ENCODE peak calls at places on chromosome 1, in six cellular contexts. X is adrenal gland, P is astrocyte, R is fibroblast of lung, Q is mucosa of descending colon, E is GM12878. V is an unnamed sample. For H3K4me1, the result is how much of the 10 kb centered on the place peaks cover.

GRCh38 chr1:156146006-156146748 is 7.2 kb upstream of the SEMA4A start:
- DNase-seq in E (peak), R (peak), Q (no peak), P (peak), X (peak), V (peak)

GRCh38 chr1:114314098-114314497 is 160.4 kb upstream of the SYT6 start:
- DNase-seq in E (no peak), Q (no peak), X (no peak), R (no peak), P (peak), V (no peak)

GRCh38 chr1:1402081-1402900 is 3.2 kb upstream of the CCNL2 start:
- DNase-seq in P (peak), E (no peak), R (peak), Q (no peak), X (peak), V (peak)

GRCh38 chr1:194358208-194358581 is 1171.8 kb upstream of the B3GALT2 start:
- DNase-seq in P (no peak), R (no peak), E (no peak), X (no peak), Q (peak), V (no peak)

GRCh38 chr1:232923739-232924386 is 26.5 kb upstream of the NTPCR start:
- DNase-seq in P (peak), E (peak), R (no peak), X (no peak), Q (no peak), V (peak)

GRCh38 chr1:30680429-30680828 is 43.0 kb downstream of the MATN1 start:
- DNase-seq in P (no peak), R (no peak), X (no peak), Q (no peak), E (no peak), V (no peak)

GRCh38 chr1:54710841-54711240 is 4.8 kb upstream of the TTC4 start:
- DNase-seq in P (no peak), R (no peak), E (no peak), X (no peak), Q (no peak), V (no peak)

GRCh38 chr1:10932088-10932487 is 80.4 kb upstream of the TARDBP start:
- DNase-seq in E (peak), R (no peak), P (no peak), X (no peak), Q (no peak), V (peak)

GRCh38 chr1:153498746-153499145 is 37.0 kb downstream of the S100A6 start:
- DNase-seq in Q (no peak), R (peak), X (no peak), P (no peak), E (no peak), V (no peak)

GRCh38 chr1:201750120-201750519 is 78.8 kb upstream of the IPO9 start:
- DNase-seq in E (no peak), P (peak), X (no peak), R (no peak), Q (no peak), V (no peak)

GRCh38 chr1:207644852-207645631 is at the start of gene CR1L:
- DNase-seq in E (no peak), X (peak), P (peak), R (peak), Q (peak), V (peak)

GRCh38 chr1:29290414-29290980 is 54.2 kb downstream of the PTPRU start:
- DNase-seq in X (no peak), P (peak), E (no peak), Q (no peak), R (no peak), V (no peak)

GRCh38 chr1:31583995-31584868 is 7.9 kb downstream of the TINAGL1 start:
- DNase-seq in E (no peak), P (no peak), R (peak), Q (no peak), X (peak), V (no peak)

GRCh38 chr1:109770331-109771095 is 6.8 kb upstream of the EPS8L3 start:
- DNase-seq in Q (peak), R (no peak), X (no peak), E (no peak), P (no peak), V (no peak)

GRCh38 chr1:72284084-72284397 is 1.7 kb upstream of the NEGR1 start:
- DNase-seq in R (no peak), X (no peak), Q (no peak), E (no peak), P (no peak), V (no peak)

GRCh38 chr1:57007948-57008347 is 42.1 kb upstream of the C8B start:
- DNase-seq in X (no peak), R (no peak), Q (no peak), P (no peak), E (no peak), V (no peak)

GRCh38 chr1:212934050-212934449 is 16.3 kb upstream of the VASH2 start:
- DNase-seq in Q (no peak), X (no peak), P (no peak), R (no peak), E (no peak), V (no peak)

GRCh38 chr1:239221656-239222055 is 164.7 kb upstream of the CHRM3 start:
- DNase-seq in R (no peak), P (no peak), X (no peak), Q (no peak), E (no peak), V (no peak)

GRCh38 chr1:158060001-158060400 is 66.6 kb downstream of the KIRREL1 start:
- DNase-seq in X (no peak), P (no peak), E (no peak), R (no peak), Q (no peak), V (no peak)

GRCh38 chr1:66564250-66564649 is 30.3 kb downstream of the SGIP1 start:
- DNase-seq in R (peak), Q (no peak), X (no peak), P (peak), E (no peak), V (no peak)

GRCh38 chr1:203442821-203443220 is 32.8 kb upstream of the PRELP start:
- DNase-seq in Q (no peak), E (no peak), P (no peak), X (no peak), R (no peak), V (no peak)

GRCh38 chr1:245156041-245156735 is 1.4 kb downstream of the KIF26B start:
- DNase-seq in X (peak), E (no peak), Q (peak), P (peak), R (peak), V (peak)

GRCh38 chr1:209617755-209618154 is 34.2 kb downstream of the CAMK1G start:
- DNase-seq in E (no peak), P (no peak), Q (no peak), X (no peak), R (no peak), V (no peak)

GRCh38 chr1:160639652-160640051 is 7.2 kb downstream of the SLAMF1 start:
- DNase-seq in R (no peak), E (no peak), X (no peak), P (no peak), Q (peak), V (no peak)

GRCh38 chr1:111656093-111657017 is 36.8 kb downstream of the RAP1A start:
- DNase-seq in X (peak), E (no peak), Q (no peak), P (peak), R (peak), V (peak)

GRCh38 chr1:90340604-90341003 is 345.7 kb downstream of the ZNF326 start:
- DNase-seq in X (no peak), Q (no peak), P (no peak), E (no peak), R (no peak), V (no peak)

GRCh38 chr1:92975551-92976232 is 14.4 kb upstream of the DIPK1A start:
- DNase-seq in X (peak), E (peak), P (no peak), Q (no peak), R (no peak), V (no peak)

GRCh38 chr1:98045211-98046030 is 124.6 kb upstream of the DPYD start:
- DNase-seq in P (peak), X (no peak), E (no peak), R (peak), Q (peak), V (no peak)

GRCh38 chr1:241711326-241711725 is 59.2 kb downstream of the WDR64 start:
- DNase-seq in Q (no peak), R (no peak), P (no peak), E (no peak), X (no peak), V (no peak)

DNA sequence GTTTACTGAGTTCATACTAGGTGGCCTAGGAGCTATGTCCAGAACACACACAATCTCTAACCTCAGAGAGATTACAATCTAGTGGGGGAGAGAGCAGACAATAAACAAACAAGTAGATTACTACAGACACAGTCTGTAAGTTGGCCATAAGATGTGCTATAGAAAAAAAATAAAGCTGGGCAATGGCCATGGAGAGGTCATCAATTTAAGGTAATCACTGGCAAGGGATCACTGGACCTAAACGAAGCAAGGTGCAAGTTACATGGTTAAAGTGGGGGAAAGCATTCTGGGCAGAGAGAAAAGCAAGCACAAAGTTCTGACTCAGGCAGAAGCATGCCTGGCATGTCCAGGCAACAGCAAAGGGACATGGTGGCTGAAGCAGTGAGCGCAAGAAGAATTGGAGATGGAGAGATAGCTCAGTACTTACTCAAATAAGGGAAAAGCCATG is 147.0 kb downstream of the RERE start:
- DNase-seq in Q (no peak), P (peak), R (no peak), E (no peak), X (no peak), V (no peak)
- H3K4me1 ChIP-seq in Q (under half), P (under half), R (under half), E (under half), X (under half), V (under half)

GRCh38 chr1:22592919-22593790 is 29.9 kb downstream of the EPHA8 start:
- DNase-seq in R (no peak), P (no peak), X (no peak), E (no peak), Q (no peak), V (no peak)
- H3K4me3 ChIP-seq in R (no peak), P (no peak), X (no peak), E (no peak), Q (no peak), V (no peak)

GRCh38 chr1:184973308-184974085 is 811 bp downstream of the NIBAN1 start:
- DNase-seq in R (peak), E (peak), P (peak), X (peak), Q (peak), V (no peak)

GRCh38 chr1:184970691-184971161 is 3.6 kb downstream of the NIBAN1 start:
- DNase-seq in R (peak), P (no peak), X (no peak), Q (no peak), E (no peak), V (no peak)

GRCh38 chr1:184974086-184974836 is at the start of gene NIBAN1:
- DNase-seq in E (no peak), X (peak), R (peak), Q (peak), P (peak), V (peak)

GRCh38 chr1:184972281-184973055 is 1.8 kb downstream of the NIBAN1 start:
- DNase-seq in Q (no peak), P (peak), E (no peak), R (peak), X (no peak), V (no peak)

DNA sequence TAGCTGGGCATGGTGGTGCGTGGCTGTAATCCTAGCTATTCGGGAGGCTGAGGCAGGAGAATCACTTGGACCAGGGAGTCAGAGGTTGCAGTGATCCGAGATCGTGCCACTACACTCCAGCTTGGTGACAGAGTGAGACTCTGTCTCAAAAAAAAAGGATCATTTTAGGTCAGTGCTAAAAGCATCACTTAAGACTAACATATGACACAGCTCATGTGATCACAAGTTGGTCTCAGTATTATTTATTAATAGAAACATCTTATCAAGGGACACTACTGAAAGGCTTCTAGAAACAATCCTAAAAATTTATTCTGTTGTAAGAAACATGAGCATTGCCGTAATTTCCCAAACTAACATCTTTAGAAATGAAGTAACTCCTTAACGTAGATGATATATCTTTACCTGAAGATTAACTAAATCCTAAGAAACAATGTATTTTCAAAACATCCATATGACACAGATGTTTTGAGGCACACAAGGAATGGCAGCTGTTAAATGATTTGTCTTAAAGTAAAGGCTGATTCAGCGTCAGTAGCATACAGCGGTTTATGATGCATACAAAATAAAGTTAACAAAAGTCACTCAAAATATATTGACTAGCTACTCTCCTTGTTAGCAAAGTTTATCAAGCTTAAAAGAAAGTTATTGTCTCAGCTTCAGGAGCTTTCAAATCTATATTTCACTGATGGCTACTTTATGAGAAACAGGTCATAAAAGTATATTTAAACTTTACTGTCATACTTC is 2.6 kb downstream of the NIBAN1 start:
- DNase-seq in X (no peak), E (no peak), R (no peak), Q (no peak), P (no peak), V (no peak)
- H3K4me1 ChIP-seq in X (under half), E (under half), R (under half), Q (under half), P (under half), V (under half)

GRCh38 chr1:24935196-24935526 is 5.1 kb upstream of the RUNX3 start:
- DNase-seq in R (no peak), P (no peak), E (no peak), X (no peak), Q (no peak), V (no peak)
- H3K4me3 ChIP-seq in R (no peak), P (no peak), E (no peak), X (no peak), Q (no peak), V (no peak)

GRCh38 chr1:211349730-211350129 is 23.1 kb downstream of the TRAF5 start:
- DNase-seq in R (no peak), Q (no peak), X (no peak), P (no peak), E (no peak), V (no peak)
- H3K4me1 ChIP-seq in R (under half), Q (under half), X (under half), P (under half), E (under half), V (half or more)